ENCODE peak calls at places on chromosomes 4 and X, in six cellular contexts. H, X, P, E, K and O are unnamed samples.

GRCh38 chr4:55409468-55410171 is 13.9 kb downstream of the TMEM165 start:
- DNase-seq in H (no peak), X (peak), P (peak), E (peak), K (no peak), O (peak)

GRCh38 chr4:183905593-183906485 is 732 bp downstream of the STOX2 start:
- DNase-seq in H (peak), X (peak), P (peak), E (peak), K (peak), O (peak)

GRCh38 chr4:56164921-56165320 is 216.2 kb downstream of the CEP135 start:
- DNase-seq in H (no peak), X (no peak), P (peak), E (peak), K (no peak), O (no peak)

GRCh38 chr4:181372014-181372413 is 871.2 kb upstream of the TENM3 start:
- DNase-seq in H (no peak), X (peak), P (no peak), E (no peak), K (no peak), O (no peak)

GRCh38 chr4:177964061-177964460 is 521.8 kb upstream of the AGA start:
- DNase-seq in H (no peak), X (no peak), P (no peak), E (no peak), K (no peak), O (no peak)

GRCh38 chr4:149997881-149998421 is 80.3 kb upstream of the DCLK2 start:
- DNase-seq in H (peak), X (no peak), P (peak), E (no peak), K (no peak), O (no peak)

GRCh38 chrX:10847333-10847732 is 226.9 kb upstream of the MID1 start:
- DNase-seq in H (no peak), X (no peak), P (no peak), E (no peak), K (no peak), O (peak)

GRCh38 chr4:186700746-186701145 is 22.9 kb downstream of the FAT1 start:
- DNase-seq in H (peak), X (no peak), P (no peak), E (peak), K (peak), O (peak)

GRCh38 chr4:19259920-19260319 is 991.8 kb upstream of the SLIT2 start:
- DNase-seq in H (no peak), X (no peak), P (no peak), E (no peak), K (no peak), O (no peak)

GRCh38 chr4:81214518-81215218 is 354 bp downstream of the PRKG2 start:
- DNase-seq in H (no peak), X (peak), P (peak), E (peak), K (peak), O (peak)
- H3K4me3 ChIP-seq in H (peak), X (peak), P (peak), E (peak), K (peak), O (peak)

DNA sequence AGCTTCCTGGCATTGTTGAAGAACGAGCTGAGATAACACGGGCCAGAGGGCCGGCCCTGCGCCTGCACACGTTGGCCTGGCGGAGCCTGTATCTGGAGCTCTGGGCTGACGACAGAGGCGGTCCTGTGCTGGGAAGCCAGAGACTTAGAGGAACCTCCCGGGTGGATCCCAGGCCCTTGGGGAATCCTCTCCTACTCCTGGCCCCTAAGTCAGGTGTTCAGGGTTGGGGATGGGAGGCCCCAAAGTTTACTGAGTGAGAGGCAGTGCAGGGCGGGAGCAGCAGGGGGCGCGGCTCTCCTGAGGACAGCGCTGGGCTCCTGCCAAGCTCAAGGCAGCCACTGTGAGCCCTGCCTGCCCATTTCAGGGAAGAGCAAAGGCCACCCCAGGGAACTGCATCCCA is 2.5 kb upstream of the HTRA3 start:
- DNase-seq in H (peak), X (peak), P (peak), E (peak), K (peak), O (peak)
- TF ChIP-seq CTCF in H (peak), X (peak), P (peak), E (peak), K (peak), O (peak)

GRCh38 chr4:121154103-121154515 is 10.0 kb downstream of the TNIP3 start:
- DNase-seq in H (no peak), X (no peak), P (no peak), E (no peak), K (no peak), O (no peak)
- H3K4me3 ChIP-seq in H (no peak), X (no peak), P (no peak), E (no peak), K (no peak), O (no peak)

DNA sequence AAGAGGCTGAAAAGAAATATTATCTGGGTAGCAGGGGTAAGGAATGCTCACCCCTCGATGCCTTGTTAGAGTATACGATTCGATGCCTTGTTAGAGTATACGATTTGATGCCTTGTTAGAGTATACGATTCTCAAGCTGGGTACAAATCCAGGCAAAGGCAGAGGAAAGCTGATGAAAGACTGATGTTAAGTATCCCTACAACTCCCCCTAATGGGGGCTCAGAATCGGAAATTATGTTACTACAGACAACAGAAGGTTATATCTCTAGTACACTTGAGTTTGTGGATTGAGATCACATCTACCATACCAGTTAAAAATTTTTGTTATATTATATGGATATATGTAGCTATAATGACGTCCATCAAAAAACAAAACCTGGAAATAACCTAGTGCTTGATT is 4.8 kb downstream of the LRRC66 start:
- DNase-seq in H (no peak), X (no peak), P (peak), E (peak), K (no peak), O (peak)
- TF ChIP-seq CTCF in H (no peak), X (peak), P (peak), E (peak), K (no peak), O (no peak)

GRCh38 chrX:1593286-1594271 is 2.2 kb downstream of the AKAP17A start:
- DNase-seq in H (no peak), X (peak), P (peak), E (no peak), K (no peak), O (no peak)
- H3K4me3 ChIP-seq in H (peak), X (peak), P (peak), E (peak), K (peak), O (peak)

DNA sequence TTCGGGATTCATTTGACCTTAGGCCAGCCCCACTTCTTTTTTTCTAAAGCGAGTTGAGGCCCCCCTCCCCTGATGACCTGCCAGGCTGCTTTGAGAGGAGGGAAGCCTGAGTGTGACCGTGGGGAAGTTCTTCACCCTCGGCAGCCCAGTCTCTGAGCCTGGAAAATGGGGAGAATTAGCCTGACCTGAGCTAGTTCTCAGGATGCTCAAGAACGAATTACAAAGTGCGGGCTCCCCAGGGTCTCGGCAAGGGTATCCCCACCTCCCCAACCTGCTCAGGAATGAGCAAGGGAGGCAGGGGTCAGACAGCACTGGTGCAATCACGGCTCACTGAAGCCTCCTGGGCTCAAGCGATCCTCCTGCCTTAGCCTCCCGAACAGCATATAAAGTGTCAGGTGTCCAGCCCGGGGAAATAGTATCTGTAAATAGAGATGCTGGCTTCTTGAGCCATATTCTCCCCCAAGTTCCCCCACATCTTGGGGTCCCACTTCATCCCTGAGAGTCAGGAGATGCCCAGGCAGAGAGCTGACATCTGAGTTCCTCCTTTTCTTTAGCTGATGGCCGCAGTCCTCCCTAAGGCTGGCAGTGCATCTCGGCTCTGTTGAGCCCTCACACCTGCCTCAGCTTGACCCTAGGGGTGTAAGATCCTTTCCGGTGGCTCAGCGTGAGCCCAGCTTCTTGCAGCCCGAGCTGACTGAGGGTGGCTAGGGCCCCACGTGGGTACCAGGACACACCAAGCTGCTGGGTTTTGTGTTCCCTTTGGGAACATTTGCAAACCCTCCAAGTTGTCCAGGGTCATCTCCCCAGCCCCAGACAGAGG is 1.6 kb downstream of the DUSP9 start:
- DNase-seq in H (no peak), X (peak), P (no peak), E (no peak), K (no peak), O (no peak)
- TF ChIP-seq CTCF in H (no peak), X (no peak), P (no peak), E (no peak), K (no peak), O (no peak)

GRCh38 chr4:114025176-114025777 is 45.8 kb upstream of the ARSJ start:
- DNase-seq in H (no peak), X (no peak), P (no peak), E (no peak), K (no peak), O (no peak)
- H3K4me3 ChIP-seq in H (no peak), X (no peak), P (no peak), E (no peak), K (no peak), O (no peak)

GRCh38 chrX:13223868-13224555 is 95.8 kb downstream of the ATXN3L start:
- DNase-seq in H (no peak), X (no peak), P (peak), E (peak), K (no peak), O (peak)
- TF ChIP-seq CTCF in H (no peak), X (no peak), P (no peak), E (peak), K (peak), O (no peak)